ENCODE peak calls at places on chromosomes 13 and 19, in six cellular contexts. One of them, this sample, is unnamed.

GRCh38 chr19:35043906-35044305 is 2.4 kb downstream of the HPN start:
- DNase-seq in esophagus muscularis mucosa: no peak
- DNase-seq in HepG2: no peak
- DNase-seq in upper lobe of left lung: no peak
- DNase-seq in K562: no peak
- DNase-seq in sigmoid colon: no peak
- DNase-seq in this sample: no peak

GRCh38 chr19:8655340-8655709 is 24.9 kb downstream of the NFILZ start:
- DNase-seq in esophagus muscularis mucosa: no peak
- DNase-seq in HepG2: no peak
- DNase-seq in upper lobe of left lung: peak
- DNase-seq in K562: no peak
- DNase-seq in sigmoid colon: no peak
- DNase-seq in this sample: no peak

GRCh38 chr13:66765559-66765958 is 464.6 kb downstream of the PCDH9 start:
- DNase-seq in esophagus muscularis mucosa: no peak
- DNase-seq in HepG2: no peak
- DNase-seq in upper lobe of left lung: no peak
- DNase-seq in K562: no peak
- DNase-seq in sigmoid colon: no peak
- DNase-seq in this sample: no peak

GRCh38 chr13:112943309-112944125 is 25.5 kb upstream of the MCF2L start:
- DNase-seq in esophagus muscularis mucosa: no peak
- DNase-seq in HepG2: no peak
- DNase-seq in upper lobe of left lung: peak
- DNase-seq in K562: no peak
- DNase-seq in sigmoid colon: peak
- DNase-seq in this sample: peak

GRCh38 chr13:84648069-84648640 is 765.9 kb upstream of the SLITRK1 start:
- DNase-seq in esophagus muscularis mucosa: no peak
- DNase-seq in HepG2: no peak
- DNase-seq in upper lobe of left lung: no peak
- DNase-seq in K562: no peak
- DNase-seq in sigmoid colon: no peak
- DNase-seq in this sample: no peak

GRCh38 chr19:45676851-45677263 is 8.8 kb downstream of the GIPR start:
- DNase-seq in esophagus muscularis mucosa: no peak
- DNase-seq in HepG2: no peak
- DNase-seq in upper lobe of left lung: no peak
- DNase-seq in K562: no peak
- DNase-seq in sigmoid colon: no peak
- DNase-seq in this sample: peak

GRCh38 chr19:18898081-18898532 is 2.1 kb upstream of the CERS1 start:
- DNase-seq in esophagus muscularis mucosa: no peak
- DNase-seq in HepG2: no peak
- DNase-seq in upper lobe of left lung: peak
- DNase-seq in K562: peak
- DNase-seq in sigmoid colon: no peak
- DNase-seq in this sample: no peak

GRCh38 chr19:53849237-53849676 is 18.4 kb upstream of the MYADM start:
- DNase-seq in esophagus muscularis mucosa: no peak
- DNase-seq in HepG2: no peak
- DNase-seq in upper lobe of left lung: no peak
- DNase-seq in K562: no peak
- DNase-seq in sigmoid colon: no peak
- DNase-seq in this sample: no peak

GRCh38 chr13:65133094-65133493 is 2097.0 kb downstream of the PCDH9 start:
- DNase-seq in esophagus muscularis mucosa: no peak
- DNase-seq in HepG2: no peak
- DNase-seq in upper lobe of left lung: no peak
- DNase-seq in K562: no peak
- DNase-seq in sigmoid colon: no peak
- DNase-seq in this sample: no peak

GRCh38 chr13:80116107-80116506 is 224.8 kb downstream of the SPRY2 start:
- DNase-seq in esophagus muscularis mucosa: no peak
- DNase-seq in HepG2: no peak
- DNase-seq in upper lobe of left lung: no peak
- DNase-seq in K562: no peak
- DNase-seq in sigmoid colon: no peak
- DNase-seq in this sample: no peak

GRCh38 chr19:48454150-48454730 is 1.1 kb upstream of the KCNJ14 start:
- DNase-seq in esophagus muscularis mucosa: no peak
- DNase-seq in HepG2: no peak
- DNase-seq in upper lobe of left lung: no peak
- DNase-seq in K562: no peak
- DNase-seq in sigmoid colon: no peak
- DNase-seq in this sample: no peak

GRCh38 chr13:105904034-105904742 is 631.3 kb downstream of the EFNB2 start:
- DNase-seq in esophagus muscularis mucosa: no peak
- DNase-seq in HepG2: no peak
- DNase-seq in upper lobe of left lung: no peak
- DNase-seq in K562: no peak
- DNase-seq in sigmoid colon: no peak
- DNase-seq in this sample: no peak

GRCh38 chr19:35144600-35145436 is 1.8 kb downstream of the FXYD7 start:
- DNase-seq in esophagus muscularis mucosa: no peak
- DNase-seq in HepG2: no peak
- DNase-seq in upper lobe of left lung: peak
- DNase-seq in K562: peak
- DNase-seq in sigmoid colon: no peak
- DNase-seq in this sample: peak

GRCh38 chr13:31638577-31638976 is 100.7 kb upstream of the RXFP2 start:
- DNase-seq in esophagus muscularis mucosa: no peak
- DNase-seq in HepG2: no peak
- DNase-seq in upper lobe of left lung: no peak
- DNase-seq in K562: no peak
- DNase-seq in sigmoid colon: no peak
- DNase-seq in this sample: no peak

GRCh38 chr13:88937381-88937780 is 1266.2 kb downstream of the SLITRK5 start:
- DNase-seq in esophagus muscularis mucosa: no peak
- DNase-seq in HepG2: no peak
- DNase-seq in upper lobe of left lung: no peak
- DNase-seq in K562: no peak
- DNase-seq in sigmoid colon: no peak
- DNase-seq in this sample: no peak

GRCh38 chr13:77779461-77780272 is 82.2 kb downstream of the SLAIN1 start:
- DNase-seq in esophagus muscularis mucosa: no peak
- DNase-seq in HepG2: peak
- DNase-seq in upper lobe of left lung: no peak
- DNase-seq in K562: no peak
- DNase-seq in sigmoid colon: no peak
- DNase-seq in this sample: peak

GRCh38 chr13:64234255-64234654 is 2818.6 kb upstream of the PCDH20 start:
- DNase-seq in esophagus muscularis mucosa: no peak
- DNase-seq in HepG2: no peak
- DNase-seq in upper lobe of left lung: no peak
- DNase-seq in K562: no peak
- DNase-seq in sigmoid colon: no peak
- DNase-seq in this sample: no peak

GRCh38 chr13:33111414-33112110 is 95.3 kb downstream of the KL start:
- DNase-seq in esophagus muscularis mucosa: no peak
- DNase-seq in HepG2: peak
- DNase-seq in upper lobe of left lung: no peak
- DNase-seq in K562: no peak
- DNase-seq in sigmoid colon: peak
- DNase-seq in this sample: no peak

GRCh38 chr13:53151692-53152421 is 123.2 kb downstream of the OLFM4 start:
- DNase-seq in esophagus muscularis mucosa: no peak
- DNase-seq in HepG2: peak
- DNase-seq in upper lobe of left lung: no peak
- DNase-seq in K562: peak
- DNase-seq in sigmoid colon: no peak
- DNase-seq in this sample: peak

GRCh38 chr13:104979281-104979680 is 1556.2 kb downstream of the EFNB2 start:
- DNase-seq in esophagus muscularis mucosa: no peak
- DNase-seq in HepG2: no peak
- DNase-seq in upper lobe of left lung: no peak
- DNase-seq in K562: no peak
- DNase-seq in sigmoid colon: no peak
- DNase-seq in this sample: no peak

GRCh38 chr19:35513231-35513974 is at the start of gene DMKN:
- DNase-seq in esophagus muscularis mucosa: no peak
- DNase-seq in HepG2: peak
- DNase-seq in upper lobe of left lung: peak
- DNase-seq in K562: peak
- DNase-seq in sigmoid colon: no peak
- DNase-seq in this sample: no peak

GRCh38 chr19:28414748-28415147 is 798.2 kb downstream of the UQCRFS1 start:
- DNase-seq in esophagus muscularis mucosa: no peak
- DNase-seq in HepG2: no peak
- DNase-seq in upper lobe of left lung: no peak
- DNase-seq in K562: no peak
- DNase-seq in sigmoid colon: no peak
- DNase-seq in this sample: no peak

GRCh38 chr19:1383014-1383310 is 745 bp upstream of the NDUFS7 start:
- DNase-seq in esophagus muscularis mucosa: no peak
- DNase-seq in HepG2: no peak
- DNase-seq in upper lobe of left lung: no peak
- DNase-seq in K562: peak
- DNase-seq in sigmoid colon: no peak
- DNase-seq in this sample: no peak

GRCh38 chr19:1384478-1385110 is 887 bp downstream of the NDUFS7 start:
- DNase-seq in esophagus muscularis mucosa: no peak
- DNase-seq in HepG2: no peak
- DNase-seq in upper lobe of left lung: no peak
- DNase-seq in K562: no peak
- DNase-seq in sigmoid colon: no peak
- DNase-seq in this sample: no peak

GRCh38 chr19:1382250-1382649 is 1.5 kb upstream of the NDUFS7 start:
- DNase-seq in esophagus muscularis mucosa: no peak
- DNase-seq in HepG2: no peak
- DNase-seq in upper lobe of left lung: no peak
- DNase-seq in K562: no peak
- DNase-seq in sigmoid colon: no peak
- DNase-seq in this sample: no peak

GRCh38 chr19:1384085-1384462 is 367 bp downstream of the NDUFS7 start:
- DNase-seq in esophagus muscularis mucosa: no peak
- DNase-seq in HepG2: no peak
- DNase-seq in upper lobe of left lung: no peak
- DNase-seq in K562: no peak
- DNase-seq in sigmoid colon: no peak
- DNase-seq in this sample: no peak

GRCh38 chr19:1383311-1384084 is at the start of gene NDUFS7:
- DNase-seq in esophagus muscularis mucosa: peak
- DNase-seq in HepG2: peak
- DNase-seq in upper lobe of left lung: peak
- DNase-seq in K562: peak
- DNase-seq in sigmoid colon: peak
- DNase-seq in this sample: peak
- TF ChIP-seq EP300 in esophagus muscularis mucosa: no peak
- TF ChIP-seq EP300 in HepG2: peak
- TF ChIP-seq EP300 in upper lobe of left lung: peak
- TF ChIP-seq EP300 in K562: peak
- TF ChIP-seq EP300 in sigmoid colon: no peak
- TF ChIP-seq EP300 in this sample: no peak

DNA sequence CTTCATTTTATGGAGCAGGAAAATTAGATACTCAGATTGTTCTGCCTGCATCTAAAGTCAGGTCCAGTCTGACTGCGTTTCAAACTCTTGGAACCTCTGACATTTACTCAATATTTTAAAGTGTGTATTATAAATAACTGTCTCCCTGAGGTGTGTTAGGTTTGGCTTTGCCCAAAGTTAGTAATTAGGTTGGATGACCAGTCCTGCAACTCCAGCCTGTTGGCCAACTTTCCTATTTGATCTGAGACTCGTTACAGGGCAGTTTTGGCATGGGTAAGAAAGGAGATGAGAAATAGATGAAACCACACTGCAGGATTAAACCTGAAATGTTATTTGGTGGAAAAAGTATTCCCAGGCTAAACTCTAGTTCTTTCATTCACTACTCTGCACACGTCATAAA is 357.2 kb downstream of the DCT start:
- DNase-seq in esophagus muscularis mucosa: no peak
- DNase-seq in HepG2: no peak
- DNase-seq in upper lobe of left lung: no peak
- DNase-seq in K562: no peak
- DNase-seq in sigmoid colon: no peak
- DNase-seq in this sample: no peak
- TF ChIP-seq POLR2AphosphoS5 in esophagus muscularis mucosa: no peak
- TF ChIP-seq POLR2AphosphoS5 in HepG2: no peak
- TF ChIP-seq POLR2AphosphoS5 in upper lobe of left lung: no peak
- TF ChIP-seq POLR2AphosphoS5 in K562: no peak
- TF ChIP-seq POLR2AphosphoS5 in sigmoid colon: no peak
- TF ChIP-seq POLR2AphosphoS5 in this sample: no peak

DNA sequence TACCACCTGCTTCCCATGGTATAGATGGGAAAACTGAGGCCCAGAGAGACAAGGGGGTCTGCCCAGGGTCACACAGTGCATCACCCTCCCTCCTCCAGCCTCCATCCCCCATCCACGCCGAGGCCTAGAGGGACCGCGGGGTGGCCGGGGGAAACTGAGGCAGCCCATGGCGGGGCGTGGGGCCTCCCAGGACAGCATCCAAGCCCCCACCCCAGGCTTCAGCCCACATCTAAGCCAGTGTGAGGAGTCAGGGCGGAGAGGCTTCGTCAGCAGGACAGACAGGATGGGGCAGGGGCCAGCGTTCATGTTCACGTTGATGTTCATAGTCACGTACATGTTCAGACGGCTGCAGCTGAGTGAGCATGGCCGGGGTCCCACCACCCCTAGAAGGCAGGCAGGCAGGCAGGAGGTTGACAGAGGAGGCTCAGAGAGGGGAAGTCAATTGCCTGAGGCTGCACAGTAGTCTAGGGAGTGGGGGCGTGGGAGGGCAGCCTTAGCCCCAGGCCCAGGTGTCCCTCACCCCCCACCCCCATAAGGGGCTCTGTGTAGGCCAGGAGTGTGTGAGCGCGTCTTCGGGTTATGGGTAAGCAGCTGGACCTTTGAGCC is 23.3 kb downstream of the SMIM24 start:
- DNase-seq in esophagus muscularis mucosa: no peak
- DNase-seq in HepG2: no peak
- DNase-seq in upper lobe of left lung: peak
- DNase-seq in K562: no peak
- DNase-seq in sigmoid colon: no peak
- DNase-seq in this sample: no peak
- H3K27ac ChIP-seq in esophagus muscularis mucosa: peak
- H3K27ac ChIP-seq in HepG2: no peak
- H3K27ac ChIP-seq in upper lobe of left lung: peak
- H3K27ac ChIP-seq in K562: no peak
- H3K27ac ChIP-seq in sigmoid colon: peak
- H3K27ac ChIP-seq in this sample: no peak

DNA sequence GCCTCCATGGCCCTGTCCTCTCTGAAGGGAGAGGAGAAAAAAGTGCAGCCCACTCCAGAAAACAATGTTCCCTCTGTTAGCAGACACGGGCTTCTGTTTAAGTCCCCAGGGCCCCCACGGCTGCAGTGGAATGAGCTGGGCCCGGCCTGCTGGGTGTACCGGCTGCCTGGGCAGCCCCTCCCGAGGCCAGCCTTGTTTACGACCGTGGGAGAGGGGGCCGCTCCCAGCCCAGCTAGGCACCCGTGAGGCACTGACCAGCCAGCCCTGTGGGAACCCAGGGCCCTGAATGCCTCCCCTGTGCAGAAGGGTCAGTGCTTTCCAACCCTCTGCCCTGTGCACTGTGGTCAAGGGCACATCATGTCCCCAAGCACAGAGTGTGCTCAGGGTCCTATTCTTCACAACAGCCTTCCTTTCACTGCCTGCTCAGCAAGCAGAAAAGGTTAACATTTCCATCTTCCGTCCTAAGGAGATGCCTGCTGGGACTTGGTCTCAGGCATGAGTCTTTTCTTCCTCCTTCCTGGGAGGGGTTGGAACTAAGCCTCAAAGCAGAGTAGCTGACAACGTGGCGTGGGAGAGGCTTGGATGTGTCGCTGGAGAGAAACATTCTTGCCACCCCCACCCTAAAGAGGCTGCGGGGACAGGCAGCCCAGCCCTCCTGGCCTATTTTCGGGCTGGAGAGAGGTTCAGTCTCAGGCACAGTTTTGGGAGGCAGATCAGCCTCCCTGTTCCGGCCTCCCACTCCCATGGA is 90.1 kb downstream of the RGCC start:
- DNase-seq in esophagus muscularis mucosa: peak
- DNase-seq in HepG2: peak
- DNase-seq in upper lobe of left lung: peak
- DNase-seq in K562: no peak
- DNase-seq in sigmoid colon: peak
- DNase-seq in this sample: no peak
- TF ChIP-seq EP300 in esophagus muscularis mucosa: peak
- TF ChIP-seq EP300 in HepG2: no peak
- TF ChIP-seq EP300 in upper lobe of left lung: peak
- TF ChIP-seq EP300 in K562: no peak
- TF ChIP-seq EP300 in sigmoid colon: no peak
- TF ChIP-seq EP300 in this sample: peak

This sample was measured in stomach.